ENCODE peak calls at places on chromosomes 3 and 15, in ten cellular contexts. One of them, this sample, is unnamed.

GRCh38 chr3:11948331-11948730 is 55.9 kb upstream of the SYN2 start:
- DNase-seq in effector memory CD8-positive, alpha-beta T cell: no peak
- DNase-seq in IMR-90: no peak
- DNase-seq in dermis microvascular lymphatic vessel endothelial cell: no peak
- DNase-seq in EH: no peak
- DNase-seq in A549: no peak
- DNase-seq in nephron progenitor cell: no peak
- DNase-seq in uterus: no peak
- DNase-seq in amniotic stem cell: no peak
- DNase-seq in GM12892: no peak
- DNase-seq in this sample: no peak

GRCh38 chr3:9172851-9173320 is 76.6 kb downstream of the SRGAP3 start:
- DNase-seq in effector memory CD8-positive, alpha-beta T cell: no peak
- DNase-seq in IMR-90: no peak
- DNase-seq in dermis microvascular lymphatic vessel endothelial cell: peak
- DNase-seq in EH: peak
- DNase-seq in A549: no peak
- DNase-seq in nephron progenitor cell: no peak
- DNase-seq in uterus: no peak
- DNase-seq in amniotic stem cell: no peak
- DNase-seq in GM12892: no peak
- DNase-seq in this sample: no peak

GRCh38 chr3:126261037-126261436 is 80.7 kb upstream of the ALDH1L1 start:
- DNase-seq in effector memory CD8-positive, alpha-beta T cell: no peak
- DNase-seq in IMR-90: peak
- DNase-seq in dermis microvascular lymphatic vessel endothelial cell: no peak
- DNase-seq in EH: peak
- DNase-seq in A549: no peak
- DNase-seq in nephron progenitor cell: no peak
- DNase-seq in uterus: peak
- DNase-seq in amniotic stem cell: no peak
- DNase-seq in GM12892: no peak
- DNase-seq in this sample: peak

GRCh38 chr3:98763076-98763475 is at the start of gene ST3GAL6:
- DNase-seq in effector memory CD8-positive, alpha-beta T cell: no peak
- DNase-seq in IMR-90: peak
- DNase-seq in dermis microvascular lymphatic vessel endothelial cell: peak
- DNase-seq in EH: peak
- DNase-seq in A549: no peak
- DNase-seq in nephron progenitor cell: no peak
- DNase-seq in uterus: peak
- DNase-seq in amniotic stem cell: no peak
- DNase-seq in GM12892: no peak
- DNase-seq in this sample: no peak

GRCh38 chr15:36778516-36778915 is 199.1 kb downstream of the CDIN1 start:
- DNase-seq in effector memory CD8-positive, alpha-beta T cell: no peak
- DNase-seq in IMR-90: peak
- DNase-seq in dermis microvascular lymphatic vessel endothelial cell: no peak
- DNase-seq in EH: peak
- DNase-seq in A549: no peak
- DNase-seq in nephron progenitor cell: no peak
- DNase-seq in uterus: no peak
- DNase-seq in amniotic stem cell: peak
- DNase-seq in GM12892: no peak
- DNase-seq in this sample: no peak

GRCh38 chr3:177836671-177837070 is 639.4 kb upstream of the TBL1XR1 start:
- DNase-seq in effector memory CD8-positive, alpha-beta T cell: no peak
- DNase-seq in IMR-90: no peak
- DNase-seq in dermis microvascular lymphatic vessel endothelial cell: no peak
- DNase-seq in EH: no peak
- DNase-seq in A549: no peak
- DNase-seq in nephron progenitor cell: no peak
- DNase-seq in uterus: no peak
- DNase-seq in amniotic stem cell: no peak
- DNase-seq in GM12892: no peak
- DNase-seq in this sample: no peak

GRCh38 chr15:83320404-83320803 is 35.9 kb upstream of the BNC1 start:
- DNase-seq in effector memory CD8-positive, alpha-beta T cell: no peak
- DNase-seq in IMR-90: peak
- DNase-seq in dermis microvascular lymphatic vessel endothelial cell: no peak
- DNase-seq in EH: peak
- DNase-seq in A549: no peak
- DNase-seq in nephron progenitor cell: no peak
- DNase-seq in uterus: no peak
- DNase-seq in amniotic stem cell: no peak
- DNase-seq in GM12892: no peak
- DNase-seq in this sample: no peak

GRCh38 chr3:146865175-146865755 is 260.1 kb upstream of the PLSCR5 start:
- DNase-seq in effector memory CD8-positive, alpha-beta T cell: no peak
- DNase-seq in IMR-90: no peak
- DNase-seq in dermis microvascular lymphatic vessel endothelial cell: no peak
- DNase-seq in EH: no peak
- DNase-seq in A549: no peak
- DNase-seq in nephron progenitor cell: no peak
- DNase-seq in uterus: no peak
- DNase-seq in amniotic stem cell: no peak
- DNase-seq in GM12892: no peak
- DNase-seq in this sample: no peak

GRCh38 chr15:67915374-67916050 is 75.7 kb upstream of the RNU6-1 start:
- DNase-seq in effector memory CD8-positive, alpha-beta T cell: no peak
- DNase-seq in IMR-90: no peak
- DNase-seq in dermis microvascular lymphatic vessel endothelial cell: no peak
- DNase-seq in EH: peak
- DNase-seq in A549: peak
- DNase-seq in nephron progenitor cell: peak
- DNase-seq in uterus: peak
- DNase-seq in amniotic stem cell: no peak
- DNase-seq in GM12892: no peak
- DNase-seq in this sample: peak

GRCh38 chr15:79408041-79408440 is 24.1 kb upstream of the MINAR1 start:
- DNase-seq in effector memory CD8-positive, alpha-beta T cell: no peak
- DNase-seq in IMR-90: no peak
- DNase-seq in dermis microvascular lymphatic vessel endothelial cell: no peak
- DNase-seq in EH: peak
- DNase-seq in A549: no peak
- DNase-seq in nephron progenitor cell: no peak
- DNase-seq in uterus: no peak
- DNase-seq in amniotic stem cell: no peak
- DNase-seq in GM12892: no peak
- DNase-seq in this sample: no peak

GRCh38 chr3:18444597-18445420 is 19.7 kb upstream of the SATB1 start:
- DNase-seq in effector memory CD8-positive, alpha-beta T cell: peak
- DNase-seq in IMR-90: peak
- DNase-seq in dermis microvascular lymphatic vessel endothelial cell: peak
- DNase-seq in EH: peak
- DNase-seq in A549: peak
- DNase-seq in nephron progenitor cell: peak
- DNase-seq in uterus: peak
- DNase-seq in amniotic stem cell: no peak
- DNase-seq in GM12892: peak
- DNase-seq in this sample: peak

GRCh38 chr15:29018406-29018805 is 132.6 kb downstream of the APBA2 start:
- DNase-seq in effector memory CD8-positive, alpha-beta T cell: no peak
- DNase-seq in IMR-90: no peak
- DNase-seq in dermis microvascular lymphatic vessel endothelial cell: no peak
- DNase-seq in EH: no peak
- DNase-seq in A549: no peak
- DNase-seq in nephron progenitor cell: no peak
- DNase-seq in uterus: no peak
- DNase-seq in amniotic stem cell: no peak
- DNase-seq in GM12892: no peak
- DNase-seq in this sample: no peak

GRCh38 chr3:22372292-22372949 is 621.4 kb upstream of the ZNF385D start:
- DNase-seq in effector memory CD8-positive, alpha-beta T cell: no peak
- DNase-seq in IMR-90: no peak
- DNase-seq in dermis microvascular lymphatic vessel endothelial cell: no peak
- DNase-seq in EH: no peak
- DNase-seq in A549: no peak
- DNase-seq in nephron progenitor cell: peak
- DNase-seq in uterus: no peak
- DNase-seq in amniotic stem cell: no peak
- DNase-seq in GM12892: no peak
- DNase-seq in this sample: peak

GRCh38 chr3:140972833-140973232 is 31.2 kb downstream of the SLC25A36 start:
- DNase-seq in effector memory CD8-positive, alpha-beta T cell: no peak
- DNase-seq in IMR-90: peak
- DNase-seq in dermis microvascular lymphatic vessel endothelial cell: no peak
- DNase-seq in EH: peak
- DNase-seq in A549: no peak
- DNase-seq in nephron progenitor cell: no peak
- DNase-seq in uterus: no peak
- DNase-seq in amniotic stem cell: no peak
- DNase-seq in GM12892: no peak
- DNase-seq in this sample: no peak

GRCh38 chr15:74311734-74312444 is 55.6 kb downstream of the CYP11A1 start:
- DNase-seq in effector memory CD8-positive, alpha-beta T cell: no peak
- DNase-seq in IMR-90: peak
- DNase-seq in dermis microvascular lymphatic vessel endothelial cell: no peak
- DNase-seq in EH: peak
- DNase-seq in A549: peak
- DNase-seq in nephron progenitor cell: peak
- DNase-seq in uterus: no peak
- DNase-seq in amniotic stem cell: no peak
- DNase-seq in GM12892: no peak
- DNase-seq in this sample: no peak

This sample was measured in upper lobe of right lung.